ENCODE peak calls at places on chromosomes 12 and 14, in ten cellular contexts. J is tibial artery, K is sigmoid colon, Z is IMR-90, L is H7, F is ascending aorta, N is choroid plexus epithelial cell, Y is fibroblast of lung, T is neural progenitor cell, B is neuronal stem cell. R is an unnamed sample.
A peak's percentile ranks its signal among the peaks of the same experiment; 100 is the strongest.

GRCh38 chr14:101494826-101495225 is 66.5 kb upstream of the DIO3 start:
- DNase-seq in K (peak; percentile 25), J (peak; percentile 16), F (no peak), B (no peak), Y (no peak), N (no peak), T (no peak), L (peak; percentile 26), Z (no peak), R (no peak)

GRCh38 chr12:10385181-10385613 is 4.6 kb downstream of the KLRK1 start:
- DNase-seq in K (no peak), Y (peak; percentile 89), N (peak; percentile 96), L (no peak), Z (peak; percentile 81), T (no peak), J (no peak), B (no peak), F (no peak), R (no peak)

GRCh38 chr14:80491562-80492139 is 280.3 kb upstream of the DIO2 start:
- DNase-seq in Z (peak; percentile 19), F (no peak), K (no peak), Y (no peak), B (no peak), L (no peak), T (no peak), N (no peak), J (no peak), R (no peak)

GRCh38 chr14:53767566-53767965 is 189.1 kb downstream of the BMP4 start:
- DNase-seq in T (no peak), J (no peak), F (no peak), L (no peak), K (no peak), B (no peak), Z (no peak), N (no peak), Y (peak; percentile 42), R (no peak)

GRCh38 chr12:3381059-3382047 is 109.7 kb upstream of the PRMT8 start:
- DNase-seq in T (no peak), L (no peak), Y (no peak), F (no peak), J (no peak), N (peak; percentile 14), Z (no peak), B (no peak), K (peak; percentile 73), R (no peak)

GRCh38 chr14:45096218-45096617 is 12.3 kb downstream of the PRPF39 start:
- DNase-seq in B (no peak), T (no peak), Z (no peak), Y (no peak), J (no peak), K (no peak), N (no peak), F (no peak), L (no peak), R (no peak)

GRCh38 chr12:41983394-41983793 is 161.3 kb downstream of the GXYLT1 start:
- DNase-seq in B (no peak), F (no peak), N (no peak), K (no peak), T (no peak), J (no peak), Y (peak; percentile 71), Z (no peak), L (no peak), R (no peak)

GRCh38 chr14:92540472-92541048 is 27.0 kb downstream of the RIN3 start:
- DNase-seq in B (no peak), N (peak; percentile 99), Z (peak; percentile 100), J (peak; percentile 96), K (peak; percentile 98), Y (peak; percentile 100), L (no peak), F (peak; percentile 78), T (no peak), R (no peak)

GRCh38 chr14:89429206-89430091 is 12.4 kb upstream of the FOXN3 start:
- DNase-seq in L (no peak), N (no peak), J (no peak), Y (peak; percentile 69), K (peak; percentile 66), T (peak; percentile 41), Z (peak; percentile 19), B (no peak), F (no peak), R (peak; percentile 73)

GRCh38 chr14:104724981-104725771 is 1.1 kb downstream of the ADSS1 start:
- DNase-seq in K (no peak), L (peak; percentile 93), F (no peak), T (peak; percentile 63), B (no peak), Z (no peak), Y (no peak), J (peak; percentile 58), N (peak; percentile 62), R (no peak)

GRCh38 chr12:68397566-68398158 is 65.5 kb upstream of the MDM1 start:
- DNase-seq in B (no peak), J (no peak), Z (no peak), K (no peak), L (no peak), T (no peak), N (no peak), Y (peak; percentile 53), F (no peak), R (no peak)

GRCh38 chr12:96438330-96438729 is 38.1 kb upstream of the CDK17 start:
- DNase-seq in Z (peak; percentile 56), L (no peak), Y (no peak), B (no peak), J (no peak), N (no peak), F (no peak), T (no peak), K (no peak), R (no peak)

GRCh38 chr12:68733661-68734071 is 12.3 kb upstream of the SLC35E3 start:
- DNase-seq in Y (peak; percentile 82), K (no peak), B (no peak), N (peak; percentile 60), Z (peak; percentile 85), J (no peak), T (no peak), F (no peak), L (no peak), R (no peak)

GRCh38 chr12:50520345-50520744 is 15.6 kb downstream of the DIP2B start:
- DNase-seq in N (no peak), F (no peak), Z (no peak), K (no peak), J (no peak), L (no peak), B (no peak), T (no peak), Y (no peak), R (no peak)

GRCh38 chr14:33848706-33849454 is 102.0 kb downstream of the EGLN3 start:
- DNase-seq in F (no peak), N (peak; percentile 67), L (peak; percentile 72), K (peak; percentile 71), J (no peak), Z (peak; percentile 10), Y (peak; percentile 49), B (peak; percentile 85), T (peak; percentile 94), R (no peak)
- H3K4me3 ChIP-seq in F (no peak overlapping the region), N (no peak overlapping the region), L (no peak overlapping the region), K (no peak overlapping the region), J (no peak overlapping the region), Z (no peak overlapping the region), Y (no peak overlapping the region), B (no peak overlapping the region), T (no peak overlapping the region), R (no peak overlapping the region)

GRCh38 chr14:68976160-68977067 is 2.7 kb downstream of the ACTN1 start:
- DNase-seq in Z (peak; percentile 48), N (peak; percentile 19), B (no peak), J (peak; percentile 79), L (no peak), Y (peak; percentile 45), F (no peak), K (peak; percentile 93), T (no peak), R (no peak)
- H3K4me3 ChIP-seq in Z (peak overlapping the region; percentile 71), N (peak overlapping the region; percentile 96), B (peak overlapping the region; percentile 12), J (peak overlapping the region; percentile 68), L (no peak overlapping the region), Y (peak overlapping the region; percentile 81), F (peak overlapping the region; percentile 97), K (peak overlapping the region; percentile 100), T (peak overlapping the region; percentile 99), R (no peak overlapping the region)

GRCh38 chr12:57147641-57147944 is 174 bp upstream of the LRP1-AS start:
- DNase-seq in L (no peak), T (no peak), Z (peak; percentile 74), F (no peak), Y (no peak), J (peak; percentile 71), B (no peak), K (peak; percentile 78), N (peak; percentile 75), R (no peak)
- H3K4me3 ChIP-seq in L (no peak overlapping the region), T (no peak overlapping the region), Z (no peak overlapping the region), F (no peak overlapping the region), Y (no peak overlapping the region), J (no peak overlapping the region), B (no peak overlapping the region), K (no peak overlapping the region), N (no peak overlapping the region), R (no peak overlapping the region)

GRCh38 chr12:103778781-103779180 is 62.3 kb downstream of the NT5DC3 start:
- DNase-seq in J (no peak), Y (no peak), K (no peak), T (no peak), Z (no peak), F (no peak), N (no peak), L (no peak), B (no peak), R (no peak)

GRCh38 chr12:103773109-103773905 is 67.7 kb downstream of the NT5DC3 start:
- DNase-seq in Y (peak; percentile 36), F (no peak), L (no peak), N (no peak), Z (peak; percentile 17), J (no peak), B (no peak), K (peak; percentile 64), T (peak; percentile 44), R (no peak)

GRCh38 chr12:103771466-103771865 is 69.6 kb downstream of the NT5DC3 start:
- DNase-seq in Y (peak; percentile 32), L (peak; percentile 75), F (no peak), B (no peak), T (peak; percentile 59), N (peak; percentile 71), J (peak; percentile 40), K (peak; percentile 68), Z (peak; percentile 44), R (no peak)

GRCh38 chr12:103772367-103773108 is 68.5 kb downstream of the NT5DC3 start:
- DNase-seq in N (no peak), J (no peak), B (no peak), L (no peak), Y (no peak), K (peak; percentile 56), Z (no peak), F (no peak), T (no peak), R (no peak)

DNA sequence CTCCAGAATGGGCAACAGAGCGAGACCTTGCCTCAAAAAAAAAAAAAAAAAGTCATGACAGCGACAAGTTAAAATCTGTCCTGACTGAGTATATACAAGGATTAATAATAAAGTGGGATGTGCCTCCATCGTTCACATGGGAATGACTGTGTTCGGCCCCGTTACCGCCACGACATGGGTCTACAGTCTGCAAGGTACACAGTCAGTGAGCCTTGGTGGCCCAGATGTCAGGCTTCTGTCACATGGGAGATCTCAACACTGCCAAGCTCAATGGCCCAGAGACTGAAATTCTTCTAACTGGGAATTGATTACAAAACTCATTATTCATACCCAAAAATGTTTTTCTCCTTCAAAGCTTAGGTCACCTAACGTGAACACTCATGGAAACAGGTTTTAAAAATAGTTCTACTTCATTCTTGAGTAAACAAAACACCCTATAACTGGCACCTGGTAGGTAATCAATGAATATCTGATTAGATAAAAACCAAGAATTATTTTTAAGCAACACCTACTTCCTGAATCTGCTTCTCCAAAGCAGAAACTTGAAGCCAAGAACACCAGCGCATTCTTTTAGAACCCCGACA is 66.0 kb downstream of the NT5DC3 start:
- DNase-seq in Z (no peak), Y (no peak), T (no peak), F (no peak), L (no peak), K (peak; percentile 68), J (no peak), B (no peak), N (no peak), R (no peak)
- H3K4me3 ChIP-seq in Z (no peak overlapping the region), Y (no peak overlapping the region), T (no peak overlapping the region), F (no peak overlapping the region), L (no peak overlapping the region), K (no peak overlapping the region), J (no peak overlapping the region), B (no peak overlapping the region), N (no peak overlapping the region), R (no peak overlapping the region)

R was measured in Jurkat, Clone E6-1.